ENCODE peak calls at places on chromosomes 3 and 15, in nine cellular contexts. U, V, L, H, A, B, S, O and N are unnamed samples.

GRCh38 chr3:15281817-15282216 is 50.6 kb downstream of the SH3BP5 start:
- DNase-seq in L (no peak), S (no peak), A (no peak), U (no peak), V (no peak), O (no peak), B (no peak), H (no peak), N (no peak)

GRCh38 chr15:71572452-71573053 is 237.8 kb upstream of the NR2E3 start:
- DNase-seq in L (no peak), A (no peak), U (no peak), H (no peak), O (no peak), B (no peak), V (no peak), S (no peak), N (peak; percentile 21)

GRCh38 chr3:133966954-133967353 is 62.8 kb downstream of the SLCO2A1 start:
- DNase-seq in H (no peak), S (no peak), A (no peak), L (no peak), O (no peak), U (no peak), B (no peak), V (no peak), N (no peak)

GRCh38 chr15:91530279-91530678 is 323.2 kb upstream of the SLCO3A1 start:
- DNase-seq in S (no peak), A (no peak), L (no peak), U (no peak), O (no peak), H (no peak), B (no peak), V (no peak), N (no peak)

GRCh38 chr3:158488670-158489069 is 82.3 kb upstream of the MLF1 start:
- DNase-seq in H (no peak), A (no peak), U (no peak), B (no peak), V (no peak), L (no peak), O (no peak), S (no peak), N (no peak)

GRCh38 chr3:123258811-123259420 is 57.2 kb downstream of the SEC22A start:
- DNase-seq in V (no peak), U (no peak), O (no peak), H (no peak), A (no peak), L (no peak), B (no peak), S (no peak), N (peak; percentile 72)

GRCh38 chr3:106794442-106794841 is 582.8 kb upstream of the CCDC54 start:
- DNase-seq in U (no peak), L (no peak), A (no peak), O (no peak), H (no peak), V (no peak), B (no peak), S (no peak), N (no peak)

GRCh38 chr15:93486407-93487117 is 397.6 kb upstream of the RGMA start:
- DNase-seq in H (no peak), S (no peak), V (no peak), U (no peak), O (no peak), B (no peak), L (no peak), A (no peak), N (no peak)

GRCh38 chr3:10023587-10024310 is 2.5 kb upstream of the FANCD2 start:
- DNase-seq in V (no peak), L (no peak), S (no peak), U (no peak), B (no peak), A (no peak), O (no peak), H (no peak), N (peak; percentile 63)

GRCh38 chr3:46565607-46566039 is 479 bp downstream of the LRRC2 start:
- DNase-seq in L (no peak), H (no peak), O (no peak), B (no peak), S (no peak), V (no peak), A (no peak), U (no peak), N (peak; percentile 27)

GRCh38 chr15:34850121-34850520 is 54.8 kb upstream of the ACTC1 start:
- DNase-seq in S (no peak), O (no peak), B (no peak), V (no peak), A (peak; percentile 3), H (no peak), U (no peak), L (no peak), N (no peak)

GRCh38 chr3:130442284-130442683 is 74.7 kb upstream of the COL6A6 start:
- DNase-seq in B (no peak), V (peak; percentile 20), S (no peak), L (no peak), U (no peak), A (no peak), H (no peak), O (no peak), N (no peak)